ENCODE peak calls at places on chromosomes 4 and X, in five cellular contexts. C, G, D, T and M are unnamed samples.

GRCh38 chr4:10783351-10783750 is 98.8 kb upstream of the CLNK start:
- DNase-seq in C (peak; percentile 22), G (no peak), D (no peak), T (no peak), M (no peak)

GRCh38 chrX:19334945-19335626 is 8.6 kb upstream of the PDHA1 start:
- DNase-seq in C (no peak), G (no peak), D (no peak), T (peak; percentile 0), M (no peak)

GRCh38 chr4:5460106-5460801 is 248.1 kb downstream of the EVC2 start:
- DNase-seq in C (peak; percentile 6), G (no peak), D (no peak), T (no peak), M (no peak)

GRCh38 chr4:75180790-75181776 is 248.2 kb downstream of the PARM1 start:
- DNase-seq in C (no peak), G (no peak), D (no peak), T (no peak), M (no peak)

GRCh38 chr4:40283968-40284367 is 51.2 kb upstream of the CHRNA9 start:
- DNase-seq in C (no peak), G (no peak), D (peak; percentile 61), T (peak; percentile 54), M (no peak)

GRCh38 chrX:39725114-39725513 is 372.6 kb downstream of the BCOR start:
- DNase-seq in C (no peak), G (no peak), D (no peak), T (no peak), M (no peak)

GRCh38 chr4:40316333-40316781 is 18.8 kb upstream of the CHRNA9 start:
- DNase-seq in C (peak; percentile 91), G (no peak), D (no peak), T (peak; percentile 65), M (peak; percentile 89)

GRCh38 chr4:52091811-52092210 is 40.7 kb downstream of the SPATA18 start:
- DNase-seq in C (no peak), G (no peak), D (no peak), T (no peak), M (no peak)